ENCODE peak calls at places on chromosomes 2 and 18, in eight cellular contexts. R is stimulated activated CD4-positive, alpha-beta T cell treated with anti-CD3 and anti-CD28 coated beads, Interleukin-15, amount 100 ng/mL, for 24 hours; U is spleen; K is RPMI8226; Z is heart right ventricle; S is activated T-cell treated with anti-CD3 and anti-CD28 coated beads for 1 hour; I is prostate gland; N is H7. T is an unnamed sample.

GRCh38 chr2:117335967-117336366 is 478.5 kb upstream of the DDX18 start:
- DNase-seq in R (no peak), U (no peak), K (no peak), Z (no peak), S (no peak), I (no peak), N (no peak), T (no peak)

GRCh38 chr2:165794520-165794882 is 454 bp upstream of the GALNT3 start:
- DNase-seq in R (peak; percentile 70), U (peak; percentile 92), K (peak; percentile 63), Z (peak; percentile 8), S (peak; percentile 26), I (peak; percentile 52), N (peak; percentile 28), T (no peak)

GRCh38 chr2:3146772-3147640 is 230.6 kb downstream of the EIPR1 start:
- DNase-seq in R (no peak), U (no peak), K (no peak), Z (no peak), S (no peak), I (no peak), N (no peak), T (no peak)

GRCh38 chr2:222976521-222977076 is 75.4 kb upstream of the KCNE4 start:
- DNase-seq in R (no peak), U (no peak), K (no peak), Z (no peak), S (no peak), I (no peak), N (no peak), T (no peak)

GRCh38 chr2:29599946-29600345 is 321.4 kb downstream of the ALK start:
- DNase-seq in R (no peak), U (no peak), K (no peak), Z (no peak), S (no peak), I (no peak), N (no peak), T (no peak)

GRCh38 chr18:59718108-59719057 is 21.2 kb upstream of the CCBE1 start:
- DNase-seq in R (no peak), U (no peak), K (no peak), Z (no peak), S (no peak), I (no peak), N (no peak), T (no peak)

GRCh38 chr18:47893047-47893446 is 37.4 kb downstream of the SMAD2 start:
- DNase-seq in R (no peak), U (no peak), K (no peak), Z (no peak), S (no peak), I (no peak), N (no peak), T (peak; percentile 49)

GRCh38 chr2:182615036-182615435 is 101.0 kb upstream of the DNAJC10 start:
- DNase-seq in R (no peak), U (no peak), K (no peak), Z (no peak), S (no peak), I (no peak), N (no peak), T (no peak)

GRCh38 chr2:824954-825353 is 125.7 kb upstream of the SNTG2 start:
- DNase-seq in R (no peak), U (no peak), K (no peak), Z (no peak), S (no peak), I (no peak), N (peak; percentile 55), T (no peak)

GRCh38 chr2:1855150-1855549 is 110.8 kb upstream of the PXDN start:
- DNase-seq in R (no peak), U (no peak), K (peak; percentile 35), Z (no peak), S (no peak), I (no peak), N (peak; percentile 88), T (no peak)

GRCh38 chr2:50207881-50208280 is 824.1 kb downstream of the NRXN1 start:
- DNase-seq in R (no peak), U (no peak), K (no peak), Z (no peak), S (no peak), I (no peak), N (no peak), T (no peak)

GRCh38 chr2:105919191-105919811 is 174.6 kb downstream of the NCK2 start:
- DNase-seq in R (no peak), U (no peak), K (peak; percentile 77), Z (peak; percentile 64), S (no peak), I (no peak), N (no peak), T (no peak)

GRCh38 chr2:220162320-220162719 is 534.9 kb downstream of the SLC4A3 start:
- DNase-seq in R (no peak), U (no peak), K (no peak), Z (no peak), S (no peak), I (no peak), N (no peak), T (no peak)

GRCh38 chr18:62812242-62812641 is 96.9 kb downstream of the PHLPP1 start:
- DNase-seq in R (no peak), U (no peak), K (no peak), Z (no peak), S (no peak), I (no peak), N (no peak), T (no peak)

GRCh38 chr18:629303-630150 is 27.9 kb upstream of the TYMS start:
- DNase-seq in R (peak; percentile 23), U (no peak), K (no peak), Z (no peak), S (no peak), I (no peak), N (no peak), T (peak; percentile 44)

GRCh38 chr18:23837591-23837990 is 148.3 kb downstream of the LAMA3 start:
- DNase-seq in R (no peak), U (no peak), K (no peak), Z (no peak), S (no peak), I (no peak), N (no peak), T (no peak)

GRCh38 chr2:6073260-6074141 is 381.3 kb downstream of the SOX11 start:
- DNase-seq in R (no peak), U (no peak), K (peak; percentile 46), Z (no peak), S (no peak), I (no peak), N (peak; percentile 34), T (no peak)

GRCh38 chr2:215930505-215931233 is 82.7 kb downstream of the MREG start:
- DNase-seq in R (no peak), U (no peak), K (no peak), Z (no peak), S (no peak), I (no peak), N (no peak), T (no peak)

GRCh38 chr2:208399201-208399600 is 7.4 kb upstream of the PTH2R start:
- DNase-seq in R (no peak), U (no peak), K (no peak), Z (no peak), S (no peak), I (no peak), N (no peak), T (no peak)

GRCh38 chr18:63067939-63068338 is 251.6 kb downstream of the BCL2 start:
- DNase-seq in R (peak; percentile 19), U (no peak), K (no peak), Z (no peak), S (no peak), I (no peak), N (no peak), T (no peak)

GRCh38 chr2:85772019-85772745 is 18.4 kb downstream of the ATOH8 start:
- DNase-seq in R (no peak), U (peak; percentile 91), K (peak; percentile 87), Z (peak; percentile 99), S (no peak), I (peak; percentile 90), N (peak; percentile 86), T (no peak)

GRCh38 chr2:41920812-41921211 is 127.0 kb upstream of the PKDCC start:
- DNase-seq in R (no peak), U (no peak), K (no peak), Z (no peak), S (no peak), I (no peak), N (no peak), T (no peak)

GRCh38 chr2:69017080-69017479 is 4.1 kb downstream of the ANTXR1 start:
- DNase-seq in R (no peak), U (no peak), K (no peak), Z (no peak), S (no peak), I (no peak), N (no peak), T (peak; percentile 21)

GRCh38 chr2:151350579-151351195 is 6.7 kb upstream of the TNFAIP6 start:
- DNase-seq in R (no peak), U (no peak), K (no peak), Z (no peak), S (no peak), I (no peak), N (no peak), T (no peak)

GRCh38 chr2:188142636-188143035 is 149.0 kb upstream of the GULP1 start:
- DNase-seq in R (no peak), U (no peak), K (no peak), Z (no peak), S (no peak), I (no peak), N (no peak), T (no peak)

GRCh38 chr2:12750166-12750905 is 33.6 kb downstream of the TRIB2 start:
- DNase-seq in R (no peak), U (no peak), K (no peak), Z (no peak), S (no peak), I (no peak), N (no peak), T (no peak)

GRCh38 chr18:48727685-48728084 is 188.9 kb downstream of the CTIF start:
- DNase-seq in R (no peak), U (no peak), K (no peak), Z (no peak), S (no peak), I (no peak), N (no peak), T (no peak)

GRCh38 chr2:8134105-8134903 is 547.6 kb upstream of the ID2 start:
- DNase-seq in R (no peak), U (no peak), K (no peak), Z (no peak), S (no peak), I (no peak), N (no peak), T (no peak)

GRCh38 chr2:241814571-241815476 is 5.8 kb downstream of the NEU4 start:
- DNase-seq in R (no peak), U (no peak), K (no peak), Z (peak; percentile 18), S (no peak), I (no peak), N (peak; percentile 71), T (no peak)

T was measured in K562.